ENCODE peak calls at places on chromosome 20, in ten cellular contexts. One of them, this sample, is unnamed.
A peak's percentile ranks its signal among the peaks of the same experiment; 100 is the strongest.

GRCh38 chr20:32574296-32575226 is 10.6 kb downstream of the NOL4L start:
- DNase-seq in AG09319: peak; percentile 23
- DNase-seq in dorsolateral prefrontal cortex: no peak
- DNase-seq in fibroblast of the conjunctiva: peak; percentile 74
- DNase-seq in T-helper 2 cell: no peak
- DNase-seq in stimulated activated CD4-positive, alpha-beta T cell treated with anti-CD3 and anti-CD28 coated beads, Interleukin-4, amount 100 ng/mL, for 24 hours: peak; percentile 57
- DNase-seq in mammary epithelial cell: peak; percentile 49
- DNase-seq in A673: peak; percentile 59
- DNase-seq in AG08395: peak; percentile 85
- DNase-seq in pancreas: no peak
- DNase-seq in this sample: no peak

GRCh38 chr20:20331796-20332195 is 36.1 kb upstream of the INSM1 start:
- DNase-seq in stimulated activated CD4-positive, alpha-beta T cell treated with anti-CD3 and anti-CD28 coated beads, Interleukin-4, amount 100 ng/mL, for 24 hours: no peak
- DNase-seq in AG08395: no peak
- DNase-seq in dorsolateral prefrontal cortex: no peak
- DNase-seq in AG09319: no peak
- DNase-seq in A673: no peak
- DNase-seq in fibroblast of the conjunctiva: no peak
- DNase-seq in T-helper 2 cell: no peak
- DNase-seq in mammary epithelial cell: no peak
- DNase-seq in pancreas: no peak
- DNase-seq in this sample: no peak

GRCh38 chr20:52289956-52290355 is 98.4 kb upstream of the ZFP64 start:
- DNase-seq in AG09319: no peak
- DNase-seq in AG08395: no peak
- DNase-seq in dorsolateral prefrontal cortex: no peak
- DNase-seq in pancreas: no peak
- DNase-seq in stimulated activated CD4-positive, alpha-beta T cell treated with anti-CD3 and anti-CD28 coated beads, Interleukin-4, amount 100 ng/mL, for 24 hours: no peak
- DNase-seq in A673: no peak
- DNase-seq in T-helper 2 cell: no peak
- DNase-seq in mammary epithelial cell: no peak
- DNase-seq in fibroblast of the conjunctiva: no peak
- DNase-seq in this sample: no peak

GRCh38 chr20:36519012-36519719 is 22.2 kb upstream of the MYL9 start:
- DNase-seq in AG09319: no peak
- DNase-seq in AG08395: no peak
- DNase-seq in stimulated activated CD4-positive, alpha-beta T cell treated with anti-CD3 and anti-CD28 coated beads, Interleukin-4, amount 100 ng/mL, for 24 hours: no peak
- DNase-seq in T-helper 2 cell: peak; percentile 91
- DNase-seq in A673: no peak
- DNase-seq in fibroblast of the conjunctiva: no peak
- DNase-seq in pancreas: no peak
- DNase-seq in mammary epithelial cell: no peak
- DNase-seq in dorsolateral prefrontal cortex: no peak
- DNase-seq in this sample: no peak

GRCh38 chr20:13017235-13017634 is 8.5 kb downstream of the SPTLC3 start:
- DNase-seq in A673: no peak
- DNase-seq in AG09319: no peak
- DNase-seq in dorsolateral prefrontal cortex: no peak
- DNase-seq in T-helper 2 cell: no peak
- DNase-seq in pancreas: no peak
- DNase-seq in stimulated activated CD4-positive, alpha-beta T cell treated with anti-CD3 and anti-CD28 coated beads, Interleukin-4, amount 100 ng/mL, for 24 hours: no peak
- DNase-seq in mammary epithelial cell: peak; percentile 37
- DNase-seq in AG08395: no peak
- DNase-seq in fibroblast of the conjunctiva: peak; percentile 39
- DNase-seq in this sample: no peak

GRCh38 chr20:8557711-8558110 is 425.6 kb downstream of the PLCB1 start:
- DNase-seq in fibroblast of the conjunctiva: no peak
- DNase-seq in AG08395: peak; percentile 11
- DNase-seq in mammary epithelial cell: no peak
- DNase-seq in pancreas: no peak
- DNase-seq in dorsolateral prefrontal cortex: no peak
- DNase-seq in stimulated activated CD4-positive, alpha-beta T cell treated with anti-CD3 and anti-CD28 coated beads, Interleukin-4, amount 100 ng/mL, for 24 hours: no peak
- DNase-seq in A673: no peak
- DNase-seq in AG09319: no peak
- DNase-seq in T-helper 2 cell: no peak
- DNase-seq in this sample: no peak

GRCh38 chr20:48788486-48789072 is 39.2 kb downstream of the PREX1 start:
- DNase-seq in T-helper 2 cell: no peak
- DNase-seq in dorsolateral prefrontal cortex: no peak
- DNase-seq in fibroblast of the conjunctiva: no peak
- DNase-seq in mammary epithelial cell: no peak
- DNase-seq in stimulated activated CD4-positive, alpha-beta T cell treated with anti-CD3 and anti-CD28 coated beads, Interleukin-4, amount 100 ng/mL, for 24 hours: no peak
- DNase-seq in AG08395: no peak
- DNase-seq in AG09319: no peak
- DNase-seq in A673: peak; percentile 61
- DNase-seq in pancreas: peak; percentile 10
- DNase-seq in this sample: peak; percentile 42

GRCh38 chr20:63108247-63108646 is 101.5 kb upstream of the BHLHE23 start:
- DNase-seq in AG08395: no peak
- DNase-seq in T-helper 2 cell: no peak
- DNase-seq in AG09319: no peak
- DNase-seq in stimulated activated CD4-positive, alpha-beta T cell treated with anti-CD3 and anti-CD28 coated beads, Interleukin-4, amount 100 ng/mL, for 24 hours: no peak
- DNase-seq in pancreas: no peak
- DNase-seq in fibroblast of the conjunctiva: no peak
- DNase-seq in A673: no peak
- DNase-seq in dorsolateral prefrontal cortex: no peak
- DNase-seq in mammary epithelial cell: no peak
- DNase-seq in this sample: no peak

GRCh38 chr20:36094497-36094896 is 60.0 kb upstream of the EPB41L1 start:
- DNase-seq in pancreas: no peak
- DNase-seq in dorsolateral prefrontal cortex: no peak
- DNase-seq in stimulated activated CD4-positive, alpha-beta T cell treated with anti-CD3 and anti-CD28 coated beads, Interleukin-4, amount 100 ng/mL, for 24 hours: no peak
- DNase-seq in A673: no peak
- DNase-seq in mammary epithelial cell: no peak
- DNase-seq in T-helper 2 cell: no peak
- DNase-seq in fibroblast of the conjunctiva: no peak
- DNase-seq in AG08395: peak; percentile 45
- DNase-seq in AG09319: no peak
- DNase-seq in this sample: peak; percentile 39

GRCh38 chr20:39968495-39968894 is 720.5 kb downstream of the MAFB start:
- DNase-seq in stimulated activated CD4-positive, alpha-beta T cell treated with anti-CD3 and anti-CD28 coated beads, Interleukin-4, amount 100 ng/mL, for 24 hours: no peak
- DNase-seq in AG08395: no peak
- DNase-seq in dorsolateral prefrontal cortex: no peak
- DNase-seq in T-helper 2 cell: no peak
- DNase-seq in AG09319: no peak
- DNase-seq in A673: no peak
- DNase-seq in mammary epithelial cell: no peak
- DNase-seq in pancreas: no peak
- DNase-seq in fibroblast of the conjunctiva: no peak
- DNase-seq in this sample: no peak

GRCh38 chr20:5073154-5074049 is 46.4 kb downstream of the PCNA start:
- DNase-seq in AG08395: peak; percentile 93
- DNase-seq in dorsolateral prefrontal cortex: peak; percentile 56
- DNase-seq in mammary epithelial cell: peak; percentile 91
- DNase-seq in stimulated activated CD4-positive, alpha-beta T cell treated with anti-CD3 and anti-CD28 coated beads, Interleukin-4, amount 100 ng/mL, for 24 hours: no peak
- DNase-seq in AG09319: peak; percentile 40
- DNase-seq in T-helper 2 cell: peak; percentile 19
- DNase-seq in pancreas: peak; percentile 89
- DNase-seq in fibroblast of the conjunctiva: peak; percentile 65
- DNase-seq in A673: no peak
- DNase-seq in this sample: peak; percentile 93

GRCh38 chr20:45179166-45179565 is 4.5 kb downstream of the PI3 start:
- DNase-seq in T-helper 2 cell: no peak
- DNase-seq in dorsolateral prefrontal cortex: no peak
- DNase-seq in stimulated activated CD4-positive, alpha-beta T cell treated with anti-CD3 and anti-CD28 coated beads, Interleukin-4, amount 100 ng/mL, for 24 hours: no peak
- DNase-seq in A673: no peak
- DNase-seq in pancreas: no peak
- DNase-seq in AG08395: no peak
- DNase-seq in fibroblast of the conjunctiva: no peak
- DNase-seq in mammary epithelial cell: no peak
- DNase-seq in AG09319: no peak
- DNase-seq in this sample: no peak

GRCh38 chr20:51528263-51529026 is 14.1 kb downstream of the NFATC2 start:
- DNase-seq in mammary epithelial cell: no peak
- DNase-seq in fibroblast of the conjunctiva: no peak
- DNase-seq in T-helper 2 cell: peak; percentile 75
- DNase-seq in AG08395: no peak
- DNase-seq in pancreas: no peak
- DNase-seq in dorsolateral prefrontal cortex: no peak
- DNase-seq in stimulated activated CD4-positive, alpha-beta T cell treated with anti-CD3 and anti-CD28 coated beads, Interleukin-4, amount 100 ng/mL, for 24 hours: peak; percentile 81
- DNase-seq in A673: no peak
- DNase-seq in AG09319: no peak
- DNase-seq in this sample: no peak

GRCh38 chr20:64261138-64261537 is 5.6 kb downstream of the PCMTD2 start:
- DNase-seq in mammary epithelial cell: no peak
- DNase-seq in dorsolateral prefrontal cortex: no peak
- DNase-seq in AG09319: peak; percentile 44
- DNase-seq in fibroblast of the conjunctiva: peak; percentile 21
- DNase-seq in A673: peak; percentile 35
- DNase-seq in stimulated activated CD4-positive, alpha-beta T cell treated with anti-CD3 and anti-CD28 coated beads, Interleukin-4, amount 100 ng/mL, for 24 hours: no peak
- DNase-seq in T-helper 2 cell: peak; percentile 32
- DNase-seq in AG08395: peak; percentile 65
- DNase-seq in pancreas: no peak
- DNase-seq in this sample: no peak